ENCODE peak calls at places on chromosome 22, in six cellular contexts. M, R, C, O, X and S are unnamed samples. For H3K9me3 and H3K27me3, the result is how much of the 10 kb centered on the place peaks cover.

GRCh38 chr22:26656896-26657851 is at the start of gene MIAT:
- DNase-seq in C (no peak), X (no peak), M (no peak), O (no peak), R (peak), S (no peak)

GRCh38 chr22:35349704-35350538 is 31.0 kb upstream of the HMOX1 start:
- DNase-seq in X (no peak), O (no peak), R (peak), C (no peak), M (no peak), S (no peak)

GRCh38 chr22:30348837-30349236 is 7.9 kb downstream of the SF3A1 start:
- DNase-seq in R (no peak), O (no peak), X (no peak), M (no peak), C (no peak), S (no peak)

GRCh38 chr22:30422481-30423295 is 2.9 kb upstream of the MTFP1 start:
- DNase-seq in M (peak), R (peak), C (peak), X (peak), O (peak), S (peak)

GRCh38 chr22:27088026-27088425 is 430.6 kb downstream of the MIAT start:
- DNase-seq in X (no peak), O (no peak), C (no peak), R (no peak), M (no peak), S (no peak)

GRCh38 chr22:37842015-37842793 is 1.9 kb downstream of the ANKRD54 start:
- DNase-seq in R (no peak), X (no peak), C (no peak), O (no peak), M (no peak), S (no peak)

GRCh38 chr22:35589071-35589735 is 27.9 kb downstream of the MB start:
- DNase-seq in C (peak), O (no peak), X (no peak), M (peak), R (no peak), S (peak)

GRCh38 chr22:17257091-17257490 is 37.9 kb upstream of the ADA2 start:
- DNase-seq in O (no peak), X (no peak), C (no peak), R (peak), M (no peak), S (no peak)

GRCh38 chr22:21074092-21074715 is 28.5 kb downstream of the LRRC74B start:
- DNase-seq in C (no peak), O (no peak), X (no peak), M (peak), R (no peak), S (no peak)

GRCh38 chr22:31248965-31249940 is 37.2 kb downstream of the LIMK2 start:
- DNase-seq in O (no peak), R (no peak), M (peak), X (peak), C (no peak), S (no peak)

GRCh38 chr22:17965538-17966402 is 58.6 kb downstream of the MICAL3 start:
- DNase-seq in R (no peak), C (no peak), M (no peak), X (no peak), O (no peak), S (no peak)

GRCh38 chr22:28247667-28248363 is 328.8 kb upstream of the PITPNB start:
- DNase-seq in R (peak), X (no peak), C (no peak), M (no peak), O (no peak), S (no peak)

GRCh38 chr22:45629469-45630089 is 42.1 kb upstream of the ATXN10 start:
- DNase-seq in C (no peak), X (no peak), O (peak), R (no peak), M (no peak), S (no peak)

GRCh38 chr22:29320546-29320945 is 5.0 kb upstream of the RASL10A start:
- DNase-seq in C (no peak), M (no peak), R (no peak), X (no peak), O (no peak), S (no peak)

GRCh38 chr22:23156286-23156685 is 11.0 kb downstream of the RAB36 start:
- DNase-seq in O (no peak), C (no peak), R (no peak), X (no peak), M (no peak), S (no peak)

GRCh38 chr22:45425531-45426265 is 12.2 kb downstream of the RIBC2 start:
- DNase-seq in M (no peak), C (peak), O (no peak), X (no peak), R (no peak), S (no peak)

GRCh38 chr22:39214006-39214382 is 30.8 kb downstream of the PDGFB start:
- DNase-seq in R (no peak), O (no peak), C (no peak), X (no peak), M (no peak), S (no peak)

GRCh38 chr22:29142116-29142515 is 63.6 kb upstream of the EMID1 start:
- DNase-seq in R (peak), O (no peak), X (no peak), C (no peak), M (no peak), S (no peak)

GRCh38 chr22:17924735-17925727 is 99.3 kb downstream of the MICAL3 start:
- DNase-seq in R (no peak), M (peak), O (no peak), X (no peak), C (no peak), S (no peak)

GRCh38 chr22:40512426-40513136 is 123.9 kb downstream of the MRTFA start:
- DNase-seq in X (no peak), O (no peak), C (peak), M (no peak), R (no peak), S (no peak)

GRCh38 chr22:21568207-21569075 is 927 bp downstream of the UBE2L3 start:
- DNase-seq in C (peak), X (peak), R (peak), M (no peak), O (no peak), S (no peak)

GRCh38 chr22:30430933-30431332 is 5.4 kb downstream of the MTFP1 start:
- DNase-seq in C (no peak), X (no peak), R (no peak), M (no peak), O (no peak), S (no peak)

GRCh38 chr22:29217827-29218757 is 12.4 kb downstream of the EMID1 start:
- DNase-seq in M (no peak), R (no peak), C (no peak), O (no peak), X (no peak), S (no peak)

GRCh38 chr22:39661842-39662676 is 91.5 kb downstream of the CACNA1I start:
- DNase-seq in R (peak), O (peak), M (peak), X (no peak), C (no peak), S (peak)

GRCh38 chr22:32864041-32864440 is 62.5 kb downstream of the TIMP3 start:
- DNase-seq in M (no peak), R (no peak), C (no peak), O (no peak), X (no peak), S (no peak)

GRCh38 chr22:29596408-29596807 is 7.0 kb upstream of the NF2 start:
- DNase-seq in C (no peak), M (no peak), R (no peak), O (no peak), X (no peak), S (no peak)

GRCh38 chr22:49368221-49368975 is 459.3 kb downstream of the BRD1 start:
- DNase-seq in O (no peak), C (no peak), M (no peak), X (no peak), R (no peak), S (no peak)

GRCh38 chr22:49367016-49367697 is 460.5 kb downstream of the BRD1 start:
- DNase-seq in M (no peak), X (no peak), R (peak), O (no peak), C (no peak), S (no peak)

GRCh38 chr22:49365910-49366309 is 461.8 kb downstream of the BRD1 start:
- DNase-seq in X (no peak), R (no peak), C (no peak), M (no peak), O (no peak), S (no peak)

GRCh38 chr22:49365191-49365837 is 462.4 kb downstream of the BRD1 start:
- DNase-seq in O (no peak), X (no peak), M (no peak), C (no peak), R (no peak), S (no peak)

GRCh38 chr22:49366437-49366836 is 461.2 kb downstream of the BRD1 start:
- DNase-seq in M (no peak), X (no peak), C (no peak), R (no peak), O (no peak), S (no peak)
- H3K9me3 ChIP-seq in M (under half), X (under half), C (under half), R (under half), O (under half), S (under half)

DNA sequence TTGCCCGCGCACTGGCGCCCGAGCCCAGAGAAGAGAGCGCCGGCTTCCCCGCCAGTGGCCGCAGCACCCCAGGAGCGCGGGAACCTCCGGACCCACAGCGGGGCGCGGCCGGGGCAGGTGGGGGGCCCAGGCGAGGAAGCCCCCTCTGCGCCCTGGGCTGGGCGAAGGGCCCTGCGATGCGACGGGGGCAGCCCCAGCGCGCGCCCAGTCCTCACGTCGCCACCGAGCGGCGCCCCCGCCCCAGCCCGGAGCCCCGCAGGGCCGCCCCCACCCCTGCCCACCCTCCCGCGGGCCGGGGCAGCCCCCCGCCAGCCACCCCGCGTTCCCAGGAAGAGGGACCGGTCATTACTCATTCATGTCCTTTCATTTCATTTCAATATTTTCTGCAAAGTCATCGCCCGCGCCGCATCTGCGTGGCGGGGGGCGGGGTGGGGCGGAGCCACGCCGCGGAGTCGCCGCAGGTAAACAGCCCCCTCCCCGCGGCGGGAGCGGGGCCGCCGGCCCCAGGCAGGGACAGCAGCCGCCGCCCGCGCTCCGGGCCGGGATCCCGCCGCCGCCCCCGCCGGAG is 673 bp upstream of the PANX2 start:
- DNase-seq in O (no peak), C (no peak), R (peak), M (peak), X (no peak), S (no peak)
- TF ChIP-seq CTCF in O (no peak), C (no peak), R (peak), M (no peak), X (no peak), S (no peak)

DNA sequence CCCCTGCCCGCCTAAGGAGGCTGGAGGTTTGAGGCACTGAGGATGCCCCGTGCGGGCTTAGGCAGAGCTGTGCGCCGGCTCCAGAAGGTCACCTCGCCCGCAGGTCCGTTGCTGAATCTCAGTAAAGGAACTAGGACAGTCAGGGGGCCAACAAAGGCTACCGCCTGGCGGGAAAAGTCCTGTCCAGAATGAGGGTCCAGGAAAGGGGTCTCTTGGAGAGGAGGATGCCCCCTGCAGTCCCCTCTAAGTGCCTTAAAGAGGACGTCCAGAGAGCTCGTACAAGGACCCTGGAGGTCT is 549 bp downstream of the PVALB start:
- DNase-seq in M (no peak), X (no peak), R (peak), O (no peak), C (no peak), S (no peak)
- H3K27me3 ChIP-seq in M (half or more), X (under half), R (half or more), O (under half), C (under half), S (under half)

GRCh38 chr22:47355776-47356432 is 593.5 kb downstream of the TBC1D22A start:
- DNase-seq in C (no peak), R (no peak), X (no peak), O (no peak), M (no peak), S (no peak)
- H3K9me3 ChIP-seq in C (under half), R (under half), X (under half), O (under half), M (under half), S (under half)

GRCh38 chr22:24485608-24486007 is 9.5 kb upstream of the UPB1 start:
- DNase-seq in R (no peak), O (no peak), X (no peak), C (no peak), M (no peak), S (no peak)
- TF ChIP-seq CTCF in R (peak), O (no peak), X (no peak), C (no peak), M (no peak), S (no peak)

GRCh38 chr22:50018608-50019291 is 6.2 kb upstream of the IL17REL start:
- DNase-seq in M (no peak), X (no peak), O (no peak), R (no peak), C (no peak), S (no peak)
- H3K27me3 ChIP-seq in M (half or more), X (under half), O (under half), R (half or more), C (under half), S (under half)

GRCh38 chr22:19722915-19723164 is 499 bp upstream of the GP1BB start:
- DNase-seq in X (no peak), R (peak), M (no peak), O (no peak), C (no peak), S (no peak)

GRCh38 chr22:19723990-19724827 is 870 bp downstream of the GP1BB start:
- DNase-seq in X (no peak), C (no peak), M (peak), R (peak), O (no peak), S (peak)

GRCh38 chr22:19722175-19722914 is 994 bp upstream of the GP1BB start:
- DNase-seq in O (no peak), M (no peak), C (no peak), X (no peak), R (peak), S (no peak)

GRCh38 chr22:19724927-19725661 is 1.8 kb downstream of the GP1BB start:
- DNase-seq in C (no peak), R (no peak), O (no peak), M (no peak), X (no peak), S (no peak)

GRCh38 chr22:19723165-19723989 is at the start of gene GP1BB:
- DNase-seq in O (peak), X (no peak), R (peak), M (peak), C (no peak), S (peak)
- H3K9me3 ChIP-seq in O (under half), X (under half), R (under half), M (under half), C (under half), S (under half)

DNA sequence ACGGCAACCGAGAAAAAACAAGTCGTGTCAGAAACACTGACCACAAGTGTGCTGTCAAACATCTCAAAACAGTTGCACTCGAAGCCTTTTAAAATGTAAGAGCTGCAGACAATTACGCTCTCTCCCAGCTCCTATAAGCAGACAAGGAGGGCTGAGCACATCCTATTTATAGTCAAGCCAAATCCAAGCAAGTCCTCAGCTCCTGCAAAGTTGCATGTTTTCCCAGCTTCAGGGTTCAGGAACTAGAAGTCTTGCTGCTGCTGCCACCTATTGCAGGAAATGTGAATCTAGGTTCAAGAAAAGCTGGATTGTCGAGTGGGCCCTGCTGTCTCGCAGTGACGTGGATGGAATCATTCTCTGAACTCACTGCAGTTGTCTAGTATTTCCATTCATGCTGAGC is 15.5 kb downstream of the EFCAB6 start:
- DNase-seq in M (no peak), O (no peak), R (peak), X (no peak), C (no peak), S (no peak)
- TF ChIP-seq CTCF in M (peak), O (peak), R (peak), X (no peak), C (no peak), S (no peak)

GRCh38 chr22:44326549-44326881 is 13.8 kb upstream of the SHISAL1 start:
- DNase-seq in R (no peak), X (no peak), M (no peak), C (no peak), O (no peak), S (no peak)

GRCh38 chr22:44329179-44329796 is 16.5 kb upstream of the SHISAL1 start:
- DNase-seq in C (no peak), X (no peak), O (no peak), M (peak), R (no peak), S (no peak)

GRCh38 chr22:44328762-44329161 is 16.0 kb upstream of the SHISAL1 start:
- DNase-seq in R (no peak), O (no peak), M (no peak), C (no peak), X (no peak), S (no peak)

GRCh38 chr22:44330188-44330726 is 17.5 kb upstream of the SHISAL1 start:
- DNase-seq in R (no peak), M (no peak), X (no peak), C (no peak), O (no peak), S (no peak)

DNA sequence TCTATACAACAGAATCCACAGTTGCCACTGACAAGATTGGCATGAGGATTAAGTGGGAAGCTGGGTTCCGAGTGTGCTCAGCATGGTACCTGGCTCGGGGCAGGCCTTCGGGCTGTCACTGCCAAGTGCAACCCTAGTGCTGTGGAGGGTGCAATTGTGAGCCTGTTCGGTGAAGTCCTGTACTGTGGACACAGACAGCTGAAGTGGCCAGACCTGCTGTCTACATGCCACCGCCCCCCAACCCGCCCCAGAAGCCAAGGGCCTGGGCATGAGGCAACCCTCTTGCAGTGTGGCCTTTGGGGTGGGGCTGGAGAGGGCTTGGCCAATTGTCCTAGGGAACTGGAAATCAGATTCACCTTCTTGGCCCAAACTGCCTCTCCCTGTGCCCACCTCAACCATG is 15.6 kb upstream of the SHISAL1 start:
- DNase-seq in M (no peak), O (no peak), C (no peak), X (no peak), R (no peak), S (no peak)
- H3K27me3 ChIP-seq in M (under half), O (under half), C (under half), X (under half), R (under half), S (under half)

GRCh38 chr22:47231759-47232158 is 469.3 kb downstream of the TBC1D22A start:
- DNase-seq in C (no peak), X (no peak), R (no peak), M (no peak), O (no peak), S (no peak)

GRCh38 chr22:47225931-47226633 is 463.6 kb downstream of the TBC1D22A start:
- DNase-seq in X (no peak), C (no peak), O (no peak), M (no peak), R (no peak), S (no peak)

GRCh38 chr22:47232197-47232596 is 469.7 kb downstream of the TBC1D22A start:
- DNase-seq in X (no peak), R (no peak), O (no peak), C (no peak), M (no peak), S (no peak)

GRCh38 chr22:47225080-47225930 is 462.9 kb downstream of the TBC1D22A start:
- DNase-seq in M (no peak), O (no peak), X (no peak), R (no peak), C (no peak), S (no peak)

DNA sequence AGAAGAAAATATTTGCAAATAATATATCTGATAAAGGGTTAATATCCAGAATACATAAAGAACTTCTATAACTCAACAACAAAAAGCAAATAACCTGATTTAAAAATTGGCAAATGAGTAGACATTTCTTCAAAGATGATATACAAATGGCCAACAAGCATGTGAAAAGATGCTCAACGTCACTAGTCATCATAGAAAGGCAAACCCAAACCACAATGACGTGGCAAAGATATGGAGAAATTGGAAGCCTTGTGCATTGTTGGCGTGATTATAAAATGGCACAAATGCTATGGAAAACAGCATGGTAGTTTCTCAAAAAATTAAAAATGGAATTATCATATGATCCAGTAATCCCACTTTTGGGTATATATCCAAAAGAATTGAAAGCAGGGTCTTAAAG is 466.3 kb downstream of the TBC1D22A start:
- DNase-seq in M (no peak), X (no peak), R (no peak), C (no peak), O (no peak), S (no peak)
- H3K9me3 ChIP-seq in M (under half), X (under half), R (under half), C (under half), O (under half), S (under half)